ENCODE peak calls at places on chromosomes 6 and 20, in four cellular contexts. Z is fibroblast of lung, F is adipocyte, N is PC-9. I is an unnamed sample. For H3K36me3 and H3K27me3, the result is how much of the 10 kb centered on the place peaks cover.

GRCh38 chr6:124964764-124965105 is 2.5 kb downstream of the RNF217 start:
- DNase-seq in Z (peak), F (no peak), N (no peak), I (no peak)

GRCh38 chr20:10553326-10553984 is 118.3 kb downstream of the SLX4IP start:
- DNase-seq in Z (peak), F (peak), N (peak), I (peak)

GRCh38 chr6:73452107-73452461 is at the start of gene CGAS:
- DNase-seq in Z (peak), F (peak), N (peak), I (peak)

GRCh38 chr6:44132476-44132875 is 5.1 kb downstream of the TMEM63B start:
- DNase-seq in Z (no peak), F (no peak), N (no peak), I (no peak)

GRCh38 chr6:13368716-13369115 is 40.4 kb upstream of the TBC1D7 start:
- DNase-seq in Z (no peak), F (peak), N (no peak), I (no peak)

GRCh38 chr6:27273783-27274182 is 26.3 kb downstream of the PRSS16 start:
- DNase-seq in Z (no peak), F (no peak), N (no peak), I (no peak)

GRCh38 chr6:31568537-31568961 is 3.5 kb upstream of the LTA start:
- DNase-seq in Z (no peak), F (no peak), N (no peak), I (no peak)

GRCh38 chr6:116444991-116445566 is 16.1 kb upstream of the CALHM6 start:
- DNase-seq in Z (no peak), F (no peak), N (no peak), I (no peak)

GRCh38 chr20:8798505-8798904 is 270.4 kb upstream of the PLCB4 start:
- DNase-seq in Z (peak), F (peak), N (no peak), I (no peak)

GRCh38 chr6:148231572-148231971 is 111.1 kb upstream of the SASH1 start:
- DNase-seq in Z (peak), F (peak), N (no peak), I (peak)

GRCh38 chr6:165019681-165020080 is 289.7 kb downstream of the C6orf118 start:
- DNase-seq in Z (no peak), F (no peak), N (no peak), I (no peak)

GRCh38 chr6:155528982-155529453 is 73.4 kb upstream of the NOX3 start:
- DNase-seq in Z (peak), F (peak), N (no peak), I (peak)

GRCh38 chr6:121201108-121201507 is 133.2 kb downstream of the TBC1D32 start:
- DNase-seq in Z (peak), F (no peak), N (no peak), I (no peak)

GRCh38 chr6:124869412-124869811 is 92.8 kb upstream of the RNF217 start:
- DNase-seq in Z (peak), F (peak), N (no peak), I (no peak)

GRCh38 chr20:3382836-3383235 is 24.6 kb downstream of the DNAAF9 start:
- DNase-seq in Z (no peak), F (no peak), N (no peak), I (no peak)

GRCh38 chr6:19834858-19835257 is 2.3 kb upstream of the ID4 start:
- DNase-seq in Z (peak), F (no peak), N (peak), I (no peak)

GRCh38 chr6:54698974-54699373 is 147.6 kb upstream of the FAM83B start:
- DNase-seq in Z (no peak), F (no peak), N (peak), I (no peak)

GRCh38 chr20:10651227-10651990 is 22.4 kb downstream of the JAG1 start:
- DNase-seq in Z (peak), F (no peak), N (no peak), I (no peak)

GRCh38 chr6:132811276-132811675 is 3.1 kb upstream of the RPS12 start:
- DNase-seq in Z (peak), F (no peak), N (no peak), I (no peak)

GRCh38 chr20:60877071-60877470 is 375.0 kb upstream of the CDH4 start:
- DNase-seq in Z (no peak), F (no peak), N (no peak), I (no peak)

GRCh38 chr6:30876039-30876730 is 8.1 kb upstream of the DDR1 start:
- DNase-seq in Z (peak), F (peak), N (no peak), I (peak)

GRCh38 chr6:142009647-142010046 is 123.1 kb upstream of the GJE1 start:
- DNase-seq in Z (peak), F (peak), N (peak), I (no peak)

GRCh38 chr6:125923371-125923877 is 33.1 kb upstream of the HINT3 start:
- DNase-seq in Z (no peak), F (no peak), N (no peak), I (no peak)

GRCh38 chr6:55617272-55617671 is 38.3 kb upstream of the HMGCLL1 start:
- DNase-seq in Z (peak), F (peak), N (peak), I (no peak)

GRCh38 chr6:134757911-134758361 is 192.0 kb downstream of the ALDH8A1 start:
- DNase-seq in Z (no peak), F (no peak), N (peak), I (peak)

GRCh38 chr6:12595161-12595792 is 121.3 kb upstream of the PHACTR1 start:
- DNase-seq in Z (peak), F (no peak), N (no peak), I (no peak)

GRCh38 chr6:46549155-46549554 is 57.9 kb upstream of the RCAN2 start:
- DNase-seq in Z (no peak), F (no peak), N (no peak), I (no peak)

GRCh38 chr6:16769131-16769985 is 8.1 kb upstream of the ATXN1 start:
- DNase-seq in Z (peak), F (peak), N (peak), I (peak)

GRCh38 chr20:19734811-19735210 is 23.2 kb upstream of the RIN2 start:
- DNase-seq in Z (no peak), F (no peak), N (no peak), I (no peak)

GRCh38 chr20:58433029-58433657 is 44.1 kb downstream of the VAPB start:
- DNase-seq in Z (no peak), F (no peak), N (no peak), I (no peak)
- H3K4me3 ChIP-seq in Z (no peak), F (no peak), N (no peak), I (no peak)

GRCh38 chr6:36850001-36850400 is 10.8 kb upstream of the CPNE5 start:
- DNase-seq in Z (no peak), F (no peak), N (no peak), I (no peak)

GRCh38 chr6:36847152-36847551 is 7.9 kb upstream of the CPNE5 start:
- DNase-seq in Z (no peak), F (no peak), N (no peak), I (no peak)

GRCh38 chr6:36851149-36851614 is 11.9 kb upstream of the CPNE5 start:
- DNase-seq in Z (peak), F (peak), N (peak), I (no peak)

GRCh38 chr6:36847991-36848390 is 8.7 kb upstream of the CPNE5 start:
- DNase-seq in Z (no peak), F (no peak), N (no peak), I (no peak)

GRCh38 chr6:36848658-36849441 is 9.6 kb upstream of the CPNE5 start:
- DNase-seq in Z (no peak), F (no peak), N (peak), I (no peak)
- H3K36me3 ChIP-seq in Z (under half), F (under half), N (under half), I (under half)

GRCh38 chr6:159232751-159233150 is 63.6 kb downstream of the FNDC1 start:
- DNase-seq in Z (no peak), F (no peak), N (no peak), I (no peak)

GRCh38 chr6:159234102-159234553 is 64.9 kb downstream of the FNDC1 start:
- DNase-seq in Z (no peak), F (no peak), N (no peak), I (no peak)

GRCh38 chr6:159229526-159229925 is 60.3 kb downstream of the FNDC1 start:
- DNase-seq in Z (no peak), F (no peak), N (no peak), I (peak)

GRCh38 chr6:159233365-159234101 is 64.3 kb downstream of the FNDC1 start:
- DNase-seq in Z (no peak), F (no peak), N (no peak), I (no peak)

DNA sequence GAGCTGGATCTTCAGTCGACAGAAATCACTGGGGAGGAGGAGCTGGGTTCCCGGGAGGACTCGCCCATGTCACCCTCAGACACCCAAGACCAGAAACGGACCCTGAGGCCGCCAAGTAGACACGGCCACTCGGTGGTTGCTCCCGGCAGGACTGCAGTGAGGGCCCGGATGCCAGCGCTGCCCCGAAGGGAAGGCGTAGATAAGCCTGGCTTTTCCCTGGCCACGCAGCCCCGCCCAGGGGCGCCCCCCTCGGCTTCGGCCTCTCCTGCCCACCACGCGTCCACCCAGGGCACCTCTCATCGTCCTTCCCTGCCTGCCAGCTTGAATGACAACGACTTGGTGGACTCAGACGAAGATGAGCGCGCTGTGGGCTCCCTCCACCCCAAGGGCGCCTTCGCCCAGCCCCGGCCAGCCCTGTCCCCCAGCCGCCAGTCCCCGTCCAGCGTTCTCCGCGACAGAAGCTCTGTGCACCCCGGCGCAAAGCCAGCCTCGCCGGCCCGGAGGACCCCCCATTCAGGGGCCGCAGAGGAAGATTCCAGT is 63.0 kb downstream of the FNDC1 start:
- DNase-seq in Z (no peak), F (no peak), N (no peak), I (no peak)
- H3K27me3 ChIP-seq in Z (under half), F (under half), N (half or more), I (under half)

GRCh38 chr6:5457036-5457435 is 195.7 kb downstream of the FARS2 start:
- DNase-seq in Z (peak), F (no peak), N (peak), I (peak)
- H3K4me3 ChIP-seq in Z (no peak), F (peak), N (no peak), I (no peak)

DNA sequence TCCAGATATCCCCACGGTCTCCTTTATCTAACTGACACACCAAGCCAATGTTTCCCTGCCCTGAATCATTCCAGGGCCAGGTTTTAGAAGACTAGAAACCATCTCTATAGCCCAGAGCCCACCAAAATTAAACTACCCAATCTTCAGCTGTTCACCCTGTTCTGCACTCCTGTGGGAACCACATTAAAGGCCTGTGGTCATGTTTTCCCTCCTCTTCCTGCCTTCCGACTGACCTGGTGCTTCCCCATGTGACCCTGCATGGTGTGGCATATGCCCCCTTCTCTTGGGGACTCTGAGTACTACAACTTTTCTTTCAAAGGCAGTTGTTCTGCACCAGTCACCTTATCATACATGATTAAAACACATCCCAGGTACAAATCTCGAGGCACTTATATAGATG is 155.0 kb downstream of the TMEM200A start:
- DNase-seq in Z (no peak), F (no peak), N (no peak), I (no peak)
- H3K36me3 ChIP-seq in Z (under half), F (under half), N (under half), I (under half)

GRCh38 chr6:158519354-158519753 is 40.5 kb upstream of the TMEM181 start:
- DNase-seq in Z (no peak), F (no peak), N (no peak), I (no peak)
- H3K27me3 ChIP-seq in Z (under half), F (under half), N (under half), I (under half)

DNA sequence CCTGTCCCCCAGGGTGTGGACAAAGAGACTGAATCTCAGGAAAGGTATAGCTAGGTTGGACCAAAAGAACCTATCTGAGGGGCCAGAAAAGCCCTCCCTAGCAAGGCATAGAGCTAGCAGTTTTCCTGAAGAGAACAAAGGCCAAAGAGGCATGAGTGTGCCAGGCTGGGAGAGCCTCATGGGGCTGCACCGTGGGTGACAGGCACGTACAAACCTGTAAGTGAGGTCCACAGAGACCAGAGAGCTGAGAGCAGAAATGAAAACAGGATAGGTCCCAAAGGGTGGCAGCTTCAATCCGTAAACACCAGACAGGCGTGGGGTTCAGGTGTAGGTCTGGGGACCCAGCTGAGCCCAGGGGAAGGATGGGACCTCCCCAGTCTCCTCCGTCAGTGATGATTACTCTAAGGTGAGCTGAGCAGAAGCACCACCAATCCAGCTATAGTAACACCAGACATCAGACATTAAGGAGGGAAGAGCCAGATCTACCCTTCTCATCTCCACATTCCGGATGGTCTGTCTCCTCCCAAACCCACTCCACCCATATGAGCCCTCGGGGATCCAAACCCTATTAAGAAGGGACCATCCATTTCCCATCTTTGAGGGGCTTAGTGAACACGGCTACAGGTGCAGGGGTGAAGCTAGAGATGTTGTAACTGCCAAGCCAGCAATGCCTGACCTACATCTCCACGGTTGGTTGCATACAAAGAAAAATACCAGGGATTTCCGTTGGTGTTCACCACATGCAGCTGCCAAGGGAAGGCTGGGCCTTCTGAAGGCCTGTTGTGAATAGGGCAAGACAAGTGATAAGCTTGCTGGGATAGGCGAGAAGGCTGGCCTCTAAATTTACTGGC is 38.3 kb downstream of the BCL2L1 start:
- DNase-seq in Z (peak), F (no peak), N (no peak), I (no peak)
- H3K4me3 ChIP-seq in Z (no peak), F (no peak), N (no peak), I (no peak)

DNA sequence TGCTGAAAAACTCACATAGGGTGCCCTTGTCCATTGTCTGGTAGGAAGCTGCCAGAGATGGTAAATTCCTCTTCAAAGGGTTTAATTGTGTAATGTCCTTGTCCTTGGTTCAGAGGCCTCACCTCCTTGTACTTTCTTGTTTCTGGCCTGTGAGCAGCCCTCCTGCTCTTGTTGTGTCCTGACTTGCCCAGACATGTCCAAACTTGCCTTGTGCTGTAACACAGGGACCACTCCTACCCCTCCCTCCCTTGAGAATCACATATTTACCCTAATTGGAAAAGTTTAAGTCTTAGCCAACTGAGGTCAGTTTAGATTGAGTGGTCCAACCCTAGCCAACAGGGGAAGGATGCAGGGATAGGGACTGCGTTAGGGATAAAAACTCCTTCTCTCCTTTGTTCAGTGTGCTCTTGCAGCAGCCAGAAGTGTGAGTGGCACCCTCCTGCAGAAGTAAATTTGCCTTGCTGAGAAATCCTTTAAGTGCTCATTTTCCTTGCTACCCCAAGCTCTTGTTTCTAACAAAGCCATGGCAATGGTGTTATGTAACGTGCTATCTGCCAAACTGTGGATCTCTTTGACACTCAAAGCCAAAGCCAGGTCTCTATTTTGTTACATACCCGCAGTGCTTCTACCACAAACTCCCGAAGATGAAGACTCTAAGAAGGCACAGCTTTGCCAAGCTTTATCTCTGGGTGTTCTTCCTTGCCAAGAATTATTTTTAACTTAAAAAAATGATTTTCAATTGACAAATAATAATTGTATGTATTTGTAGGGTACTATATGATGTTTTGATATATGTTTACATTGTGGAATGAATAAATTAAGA is 414.5 kb downstream of the ESR1 start:
- DNase-seq in Z (peak), F (no peak), N (no peak), I (no peak)
- H3K36me3 ChIP-seq in Z (under half), F (half or more), N (under half), I (under half)

GRCh38 chr20:49466114-49466912 is 16.2 kb downstream of the KCNB1 start:
- DNase-seq in Z (no peak), F (no peak), N (no peak), I (no peak)

GRCh38 chr20:49469060-49469459 is 13.4 kb downstream of the KCNB1 start:
- DNase-seq in Z (no peak), F (no peak), N (no peak), I (no peak)

GRCh38 chr20:49470922-49471321 is 11.5 kb downstream of the KCNB1 start:
- DNase-seq in Z (no peak), F (no peak), N (no peak), I (no peak)

GRCh38 chr20:49471397-49471796 is 11.1 kb downstream of the KCNB1 start:
- DNase-seq in Z (no peak), F (no peak), N (no peak), I (no peak)

GRCh38 chr20:49468412-49468811 is 14.1 kb downstream of the KCNB1 start:
- DNase-seq in Z (no peak), F (no peak), N (no peak), I (no peak)
- H3K27me3 ChIP-seq in Z (under half), F (half or more), N (half or more), I (under half)

GRCh38 chr20:17870063-17870740 is 98.4 kb downstream of the SNX5 start:
- DNase-seq in Z (no peak), F (no peak), N (no peak), I (peak)
- H3K4me3 ChIP-seq in Z (no peak), F (peak), N (no peak), I (no peak)